ENCODE peak calls at places on chromosomes 1 and 21, in eight cellular contexts. One of them, this sample, is unnamed.

GRCh38 chr1:218348628-218349185 is 3.6 kb downstream of the TGFB2 start:
- DNase-seq in psoas muscle: no peak
- DNase-seq in dorsolateral prefrontal cortex: no peak
- DNase-seq in breast epithelium: no peak
- DNase-seq in body of pancreas: no peak
- DNase-seq in AG10803: no peak
- DNase-seq in GM12864: no peak
- DNase-seq in endothelial cell of umbilical vein: peak
- DNase-seq in this sample: no peak

GRCh38 chr1:24955161-24955560 is 25.1 kb upstream of the RUNX3 start:
- DNase-seq in dorsolateral prefrontal cortex: no peak
- DNase-seq in breast epithelium: no peak
- DNase-seq in body of pancreas: peak
- DNase-seq in endothelial cell of umbilical vein: no peak
- DNase-seq in psoas muscle: no peak
- DNase-seq in GM12864: no peak
- DNase-seq in AG10803: peak
- DNase-seq in this sample: peak

GRCh38 chr1:4169991-4170390 is 269.9 kb upstream of the C1orf174 start:
- DNase-seq in endothelial cell of umbilical vein: no peak
- DNase-seq in GM12864: no peak
- DNase-seq in dorsolateral prefrontal cortex: no peak
- DNase-seq in AG10803: no peak
- DNase-seq in body of pancreas: no peak
- DNase-seq in breast epithelium: no peak
- DNase-seq in psoas muscle: no peak
- DNase-seq in this sample: no peak

GRCh38 chr1:55428944-55429931 is 214.1 kb upstream of the USP24 start:
- DNase-seq in body of pancreas: peak
- DNase-seq in endothelial cell of umbilical vein: peak
- DNase-seq in GM12864: no peak
- DNase-seq in psoas muscle: peak
- DNase-seq in breast epithelium: no peak
- DNase-seq in AG10803: peak
- DNase-seq in dorsolateral prefrontal cortex: no peak
- DNase-seq in this sample: peak

GRCh38 chr1:44499306-44499705 is 94.3 kb downstream of the RNF220 start:
- DNase-seq in breast epithelium: no peak
- DNase-seq in GM12864: no peak
- DNase-seq in psoas muscle: no peak
- DNase-seq in AG10803: no peak
- DNase-seq in dorsolateral prefrontal cortex: no peak
- DNase-seq in endothelial cell of umbilical vein: no peak
- DNase-seq in body of pancreas: no peak
- DNase-seq in this sample: no peak

GRCh38 chr21:32329776-32330175 is 31.1 kb downstream of the MRAP start:
- DNase-seq in dorsolateral prefrontal cortex: no peak
- DNase-seq in body of pancreas: no peak
- DNase-seq in breast epithelium: no peak
- DNase-seq in AG10803: no peak
- DNase-seq in GM12864: no peak
- DNase-seq in psoas muscle: no peak
- DNase-seq in endothelial cell of umbilical vein: peak
- DNase-seq in this sample: peak

GRCh38 chr1:6651889-6652288 is 27.2 kb downstream of the THAP3 start:
- DNase-seq in AG10803: no peak
- DNase-seq in endothelial cell of umbilical vein: no peak
- DNase-seq in GM12864: no peak
- DNase-seq in breast epithelium: no peak
- DNase-seq in psoas muscle: no peak
- DNase-seq in body of pancreas: no peak
- DNase-seq in dorsolateral prefrontal cortex: no peak
- DNase-seq in this sample: no peak

GRCh38 chr1:217274927-217275616 is 355.8 kb downstream of the GPATCH2 start:
- DNase-seq in GM12864: peak
- DNase-seq in dorsolateral prefrontal cortex: no peak
- DNase-seq in body of pancreas: no peak
- DNase-seq in endothelial cell of umbilical vein: no peak
- DNase-seq in breast epithelium: no peak
- DNase-seq in AG10803: peak
- DNase-seq in psoas muscle: no peak
- DNase-seq in this sample: peak

GRCh38 chr21:44869860-44870747 is 3.4 kb downstream of the PTTG1IP start:
- DNase-seq in GM12864: no peak
- DNase-seq in psoas muscle: peak
- DNase-seq in breast epithelium: no peak
- DNase-seq in endothelial cell of umbilical vein: peak
- DNase-seq in dorsolateral prefrontal cortex: no peak
- DNase-seq in AG10803: peak
- DNase-seq in body of pancreas: peak
- DNase-seq in this sample: peak

GRCh38 chr1:205567716-205568115 is 63.2 kb downstream of the CDK18 start:
- DNase-seq in dorsolateral prefrontal cortex: peak
- DNase-seq in psoas muscle: no peak
- DNase-seq in AG10803: no peak
- DNase-seq in endothelial cell of umbilical vein: no peak
- DNase-seq in GM12864: no peak
- DNase-seq in body of pancreas: no peak
- DNase-seq in breast epithelium: no peak
- DNase-seq in this sample: no peak

GRCh38 chr1:68815632-68816031 is 318.8 kb upstream of the DEPDC1 start:
- DNase-seq in AG10803: no peak
- DNase-seq in body of pancreas: no peak
- DNase-seq in endothelial cell of umbilical vein: no peak
- DNase-seq in breast epithelium: no peak
- DNase-seq in dorsolateral prefrontal cortex: no peak
- DNase-seq in psoas muscle: no peak
- DNase-seq in GM12864: no peak
- DNase-seq in this sample: no peak

DNA sequence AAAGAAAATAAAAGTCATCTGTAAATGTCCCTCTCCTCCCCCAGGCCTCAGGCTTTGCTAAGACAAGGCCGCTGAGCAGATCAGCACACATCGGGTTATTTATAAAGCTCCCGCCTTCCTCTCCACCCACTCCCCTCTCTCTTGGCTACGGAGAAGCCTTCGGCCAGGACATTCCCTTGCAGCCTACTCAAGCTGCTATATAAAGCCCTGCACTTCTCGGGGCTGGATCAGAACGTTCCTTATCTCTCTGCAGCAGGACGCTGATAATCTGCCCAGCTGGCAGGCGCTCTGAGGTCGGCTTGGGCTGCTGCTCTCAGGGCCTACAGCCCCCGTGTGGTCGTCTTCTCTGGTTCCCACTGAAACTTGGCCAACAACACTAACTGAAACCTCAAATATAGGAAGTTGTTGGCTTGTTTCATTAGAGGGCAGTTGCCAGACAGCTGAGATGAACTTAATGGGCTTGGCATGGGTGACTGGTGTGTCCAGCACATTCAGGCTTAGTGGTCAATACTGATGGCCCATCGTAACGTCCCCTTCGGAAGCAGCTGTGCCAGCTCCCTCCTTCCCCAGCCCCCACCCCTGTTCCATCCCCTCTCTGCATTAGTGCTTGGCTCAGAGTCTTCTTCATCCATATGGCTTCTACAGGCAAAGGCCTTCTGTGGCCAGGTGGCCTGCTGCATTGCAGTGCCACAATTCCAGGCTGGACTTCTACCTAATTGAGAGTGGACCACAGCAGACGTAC is 64.6 kb downstream of the IER5 start:
- DNase-seq in GM12864: peak
- DNase-seq in AG10803: peak
- DNase-seq in dorsolateral prefrontal cortex: peak
- DNase-seq in endothelial cell of umbilical vein: peak
- DNase-seq in breast epithelium: no peak
- DNase-seq in body of pancreas: peak
- DNase-seq in psoas muscle: peak
- DNase-seq in this sample: peak
- TF ChIP-seq CTCF in GM12864: peak
- TF ChIP-seq CTCF in AG10803: peak
- TF ChIP-seq CTCF in dorsolateral prefrontal cortex: no peak
- TF ChIP-seq CTCF in endothelial cell of umbilical vein: peak
- TF ChIP-seq CTCF in breast epithelium: no peak
- TF ChIP-seq CTCF in body of pancreas: no peak
- TF ChIP-seq CTCF in psoas muscle: peak
- TF ChIP-seq CTCF in this sample: peak

DNA sequence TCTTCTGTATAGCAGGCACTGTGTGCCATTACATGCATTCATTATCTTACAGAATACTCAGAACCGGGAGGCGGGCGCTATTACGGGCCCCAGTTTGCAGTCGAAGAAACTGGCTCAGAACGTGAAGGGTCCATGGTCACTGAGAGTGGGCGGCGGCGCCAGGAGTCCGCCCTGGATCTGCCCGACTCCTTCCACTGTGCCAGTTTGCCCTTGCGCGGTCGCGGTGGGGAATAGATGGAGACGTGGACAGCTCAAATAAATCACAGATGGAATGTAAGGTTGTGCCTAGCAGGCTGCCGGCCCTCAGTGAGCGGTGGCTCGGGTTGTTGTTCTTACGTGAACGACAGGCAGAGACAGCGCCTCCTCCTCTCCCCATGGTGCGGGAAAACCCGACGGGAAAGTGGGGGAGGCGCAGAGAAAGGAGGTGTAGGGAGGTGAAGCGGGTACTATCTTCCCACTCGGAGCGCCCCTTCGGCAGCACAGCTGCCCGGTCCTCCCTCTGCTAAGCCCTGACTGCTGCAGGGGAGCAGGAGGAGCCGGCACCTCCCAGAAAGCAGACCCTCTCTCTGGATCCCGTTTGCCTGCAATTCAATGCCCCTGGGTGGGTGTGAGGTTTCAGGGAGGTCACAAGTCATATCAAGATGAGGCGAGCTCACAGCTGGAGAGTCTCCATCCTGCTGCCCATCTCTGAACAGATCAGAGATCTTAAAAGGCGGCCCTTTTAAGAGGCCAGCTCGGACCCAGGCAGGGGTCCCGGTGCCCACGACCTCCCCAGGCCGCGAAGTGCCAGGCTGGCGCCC is 1.1 kb downstream of the COL9A2 start:
- DNase-seq in endothelial cell of umbilical vein: peak
- DNase-seq in GM12864: no peak
- DNase-seq in breast epithelium: no peak
- DNase-seq in psoas muscle: no peak
- DNase-seq in dorsolateral prefrontal cortex: no peak
- DNase-seq in body of pancreas: no peak
- DNase-seq in AG10803: no peak
- DNase-seq in this sample: no peak
- H3K4me3 ChIP-seq in endothelial cell of umbilical vein: no peak
- H3K4me3 ChIP-seq in GM12864: peak
- H3K4me3 ChIP-seq in breast epithelium: peak
- H3K4me3 ChIP-seq in psoas muscle: peak
- H3K4me3 ChIP-seq in dorsolateral prefrontal cortex: peak
- H3K4me3 ChIP-seq in body of pancreas: peak
- H3K4me3 ChIP-seq in AG10803: peak
- H3K4me3 ChIP-seq in this sample: peak

GRCh38 chr1:199403421-199404116 is 623.9 kb upstream of the NR5A2 start:
- DNase-seq in dorsolateral prefrontal cortex: no peak
- DNase-seq in endothelial cell of umbilical vein: no peak
- DNase-seq in breast epithelium: no peak
- DNase-seq in GM12864: no peak
- DNase-seq in body of pancreas: no peak
- DNase-seq in psoas muscle: no peak
- DNase-seq in AG10803: peak
- DNase-seq in this sample: peak
- TF ChIP-seq CTCF in dorsolateral prefrontal cortex: no peak
- TF ChIP-seq CTCF in endothelial cell of umbilical vein: no peak
- TF ChIP-seq CTCF in breast epithelium: no peak
- TF ChIP-seq CTCF in GM12864: no peak
- TF ChIP-seq CTCF in body of pancreas: no peak
- TF ChIP-seq CTCF in psoas muscle: no peak
- TF ChIP-seq CTCF in AG10803: no peak
- TF ChIP-seq CTCF in this sample: no peak

GRCh38 chr1:1079408-1080121 is 5.5 kb upstream of the RNF223 start:
- DNase-seq in dorsolateral prefrontal cortex: no peak
- DNase-seq in breast epithelium: peak
- DNase-seq in GM12864: no peak
- DNase-seq in body of pancreas: peak
- DNase-seq in endothelial cell of umbilical vein: peak
- DNase-seq in psoas muscle: peak
- DNase-seq in AG10803: peak
- DNase-seq in this sample: peak
- H3K4me3 ChIP-seq in dorsolateral prefrontal cortex: peak
- H3K4me3 ChIP-seq in breast epithelium: no peak
- H3K4me3 ChIP-seq in GM12864: no peak
- H3K4me3 ChIP-seq in body of pancreas: no peak
- H3K4me3 ChIP-seq in endothelial cell of umbilical vein: no peak
- H3K4me3 ChIP-seq in psoas muscle: peak
- H3K4me3 ChIP-seq in AG10803: peak
- H3K4me3 ChIP-seq in this sample: no peak